ENCODE peak calls at places on chromosomes 2 and 18, in four cellular contexts. L is fibroblast of pulmonary artery, C is left ventricle myocardium inferior, G is right atrium auricular region. V is an unnamed sample.
A peak's percentile ranks its signal among the peaks of the same experiment; 100 is the strongest.

GRCh38 chr2:182088681-182089333 is 103.2 kb downstream of the PPP1R1C start:
- DNase-seq in C (no peak), G (no peak), L (no peak), V (no peak)

GRCh38 chr2:118202707-118203303 is 114.5 kb downstream of the INSIG2 start:
- DNase-seq in C (no peak), L (peak; percentile 59), G (no peak), V (no peak)

GRCh38 chr2:24559714-24560113 is 68.7 kb downstream of the NCOA1 start:
- DNase-seq in L (peak; percentile 40), G (no peak), C (no peak), V (no peak)

GRCh38 chr2:45046786-45047185 is 37.5 kb upstream of the SIX2 start:
- DNase-seq in G (no peak), C (no peak), L (peak; percentile 64), V (no peak)

GRCh38 chr2:86216577-86217555 is 17.6 kb downstream of the MRPL35 start:
- DNase-seq in L (peak; percentile 49), C (no peak), G (peak; percentile 52), V (no peak)

GRCh38 chr2:120779781-120780283 is 44.2 kb downstream of the GLI2 start:
- DNase-seq in C (no peak), L (peak; percentile 73), G (no peak), V (no peak)

GRCh38 chr2:18473241-18473841 is 87.1 kb downstream of the RDH14 start:
- DNase-seq in G (no peak), L (peak; percentile 66), C (peak; percentile 21), V (no peak)

GRCh38 chr2:224085811-224086210 is 46.7 kb upstream of the SERPINE2 start:
- DNase-seq in C (no peak), L (no peak), G (no peak), V (no peak)

GRCh38 chr2:203870481-203870880 is 2.9 kb downstream of the CTLA4 start:
- DNase-seq in G (no peak), C (no peak), L (no peak), V (no peak)

GRCh38 chr2:44928660-44929471 is 12.6 kb upstream of the SIX3 start:
- DNase-seq in L (no peak), C (no peak), G (no peak), V (peak; percentile 40)

GRCh38 chr2:168948621-168949212 is 47.6 kb downstream of the G6PC2 start:
- DNase-seq in G (no peak), C (no peak), L (peak; percentile 46), V (no peak)

GRCh38 chr18:45161850-45162249 is 453.4 kb upstream of the SLC14A2 start:
- DNase-seq in C (no peak), G (no peak), L (no peak), V (no peak)

GRCh38 chr2:241803387-241804325 is 5.3 kb upstream of the NEU4 start:
- DNase-seq in L (peak; percentile 49), C (peak; percentile 40), G (no peak), V (peak; percentile 80)

GRCh38 chr18:63253428-63254372 is 65.9 kb downstream of the BCL2 start:
- DNase-seq in L (peak; percentile 42), C (no peak), G (no peak), V (no peak)

GRCh38 chr18:34816183-34816582 is 106.1 kb downstream of the DTNA start:
- DNase-seq in C (no peak), L (no peak), G (no peak), V (no peak)

GRCh38 chr18:4751523-4751922 is 296.4 kb upstream of the DLGAP1 start:
- DNase-seq in G (no peak), L (no peak), C (no peak), V (no peak)

GRCh38 chr18:37284260-37284659 is 281.3 kb downstream of the CELF4 start:
- DNase-seq in G (no peak), C (no peak), L (no peak), V (no peak)

GRCh38 chr2:129285012-129285411 is 694.5 kb upstream of the RAB6C start:
- DNase-seq in L (no peak), G (no peak), C (no peak), V (no peak)

GRCh38 chr2:47504174-47504810 is 101.3 kb downstream of the MSH2 start:
- DNase-seq in L (no peak), C (no peak), G (no peak), V (no peak)

GRCh38 chr2:135969655-135970387 is 15.6 kb downstream of the DARS1 start:
- DNase-seq in L (no peak), C (no peak), G (no peak), V (no peak)

GRCh38 chr2:164920430-164920829 is 34.9 kb downstream of the SLC38A11 start:
- DNase-seq in L (peak; percentile 89), G (no peak), C (no peak), V (no peak)

GRCh38 chr2:120244656-120245519 is 7.8 kb upstream of the RALB start:
- DNase-seq in G (no peak), L (no peak), C (no peak), V (no peak)

GRCh38 chr2:97740590-97741182 is 27.3 kb downstream of the ZAP70 start:
- DNase-seq in L (peak; percentile 45), G (no peak), C (peak; percentile 29), V (peak; percentile 74)

GRCh38 chr18:48714873-48715272 is 176.0 kb downstream of the CTIF start:
- DNase-seq in C (no peak), L (no peak), G (no peak), V (no peak)

GRCh38 chr2:44950646-44951045 is 9.1 kb downstream of the SIX3 start:
- DNase-seq in C (no peak), L (no peak), G (no peak), V (no peak)

GRCh38 chr2:72148975-72149555 is 1.4 kb upstream of the CYP26B1 start:
- DNase-seq in L (peak; percentile 22), C (peak; percentile 43), G (peak; percentile 58), V (peak; percentile 63)

GRCh38 chr2:226683196-226683595 is 116.4 kb downstream of the IRS1 start:
- DNase-seq in G (no peak), C (no peak), L (no peak), V (no peak)

GRCh38 chr2:96233880-96234316 is 25.3 kb upstream of the STARD7 start:
- DNase-seq in L (no peak), C (no peak), G (no peak), V (peak; percentile 47)
- TF ChIP-seq CTCF in L (no peak), C (no peak), G (no peak), V (peak; percentile 47)

DNA sequence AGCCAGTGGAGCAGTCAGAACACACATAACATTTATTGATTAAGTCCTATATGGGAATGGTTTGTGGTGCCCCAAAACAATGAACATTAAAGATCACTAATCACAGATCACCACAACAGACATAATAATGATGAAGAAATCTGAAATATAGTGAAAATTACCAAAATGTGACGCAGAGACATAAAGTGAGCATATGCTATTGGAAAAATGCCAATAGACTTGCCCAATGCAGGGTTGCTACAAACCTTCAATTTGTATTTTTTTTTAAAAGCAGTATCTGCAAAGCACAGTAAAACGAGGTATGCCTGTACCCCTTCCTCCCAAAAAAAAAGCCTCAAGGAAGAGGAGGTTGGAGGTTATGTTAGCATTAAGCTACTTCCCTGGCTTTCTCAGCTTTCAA is 131.1 kb downstream of the RBMS1 start:
- DNase-seq in L (no peak), G (no peak), C (no peak), V (no peak)
- TF ChIP-seq CTCF in L (no peak), G (no peak), C (no peak), V (no peak)

GRCh38 chr2:239136203-239136602 is 264.6 kb downstream of the HDAC4 start:
- DNase-seq in G (no peak), L (no peak), C (no peak), V (no peak)
- TF ChIP-seq CTCF in G (no peak), L (no peak), C (no peak), V (no peak)

GRCh38 chr2:148622390-148622789 is 22.2 kb upstream of the EPC2 start:
- DNase-seq in L (no peak), G (no peak), C (peak; percentile 31), V (no peak)

GRCh38 chr2:148616696-148617095 is 27.9 kb upstream of the EPC2 start:
- DNase-seq in G (no peak), C (no peak), L (no peak), V (no peak)

GRCh38 chr2:148615446-148615845 is 29.1 kb upstream of the EPC2 start:
- DNase-seq in C (no peak), L (no peak), G (no peak), V (no peak)

GRCh38 chr2:148617219-148617618 is 27.3 kb upstream of the EPC2 start:
- DNase-seq in C (no peak), G (no peak), L (no peak), V (no peak)

GRCh38 chr2:148619560-148620190 is 24.9 kb upstream of the EPC2 start:
- DNase-seq in G (no peak), C (no peak), L (no peak), V (peak; percentile 16)
- TF ChIP-seq CTCF in G (no peak), C (no peak), L (no peak), V (no peak)

GRCh38 chr2:171272039-171272438 is 111.3 kb upstream of the TLK1 start:
- DNase-seq in C (no peak), L (peak; percentile 91), G (no peak), V (no peak)

GRCh38 chr2:171271380-171271779 is 110.7 kb upstream of the TLK1 start:
- DNase-seq in L (no peak), G (no peak), C (no peak), V (no peak)

GRCh38 chr2:171279983-171280790 is 119.5 kb upstream of the TLK1 start:
- DNase-seq in C (no peak), G (no peak), L (no peak), V (no peak)

DNA sequence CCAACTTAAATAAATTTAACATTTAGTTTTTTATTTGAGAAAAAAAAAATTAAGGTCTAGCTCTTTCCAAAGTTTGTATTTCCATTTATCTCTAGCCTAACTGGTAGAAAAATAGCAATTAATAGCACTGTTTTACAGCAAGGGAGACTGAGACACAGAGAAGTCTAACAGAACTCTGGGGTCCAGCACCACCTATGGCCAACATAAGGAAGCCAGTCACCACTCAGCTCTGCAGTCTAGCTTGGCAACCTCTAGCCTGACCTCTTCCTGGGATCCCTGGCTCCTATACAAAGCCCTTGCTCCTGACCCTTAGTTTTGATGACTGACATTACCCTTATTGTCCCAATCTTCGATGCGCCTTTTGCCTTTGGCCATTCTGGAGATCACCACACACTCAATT is 114.1 kb upstream of the TLK1 start:
- DNase-seq in G (no peak), C (no peak), L (no peak), V (no peak)
- TF ChIP-seq CTCF in G (no peak), C (no peak), L (no peak), V (no peak)

GRCh38 chr2:159266554-159266953 is 19.9 kb downstream of the WDSUB1 start:
- DNase-seq in C (no peak), G (no peak), L (no peak), V (no peak)

GRCh38 chr2:159262904-159263303 is 23.6 kb downstream of the WDSUB1 start:
- DNase-seq in G (no peak), L (no peak), C (no peak), V (no peak)

GRCh38 chr2:159267926-159268325 is 18.6 kb downstream of the WDSUB1 start:
- DNase-seq in C (no peak), L (no peak), G (no peak), V (no peak)

GRCh38 chr2:159265171-159265576 is 21.3 kb downstream of the WDSUB1 start:
- DNase-seq in L (peak; percentile 56), C (no peak), G (no peak), V (no peak)

DNA sequence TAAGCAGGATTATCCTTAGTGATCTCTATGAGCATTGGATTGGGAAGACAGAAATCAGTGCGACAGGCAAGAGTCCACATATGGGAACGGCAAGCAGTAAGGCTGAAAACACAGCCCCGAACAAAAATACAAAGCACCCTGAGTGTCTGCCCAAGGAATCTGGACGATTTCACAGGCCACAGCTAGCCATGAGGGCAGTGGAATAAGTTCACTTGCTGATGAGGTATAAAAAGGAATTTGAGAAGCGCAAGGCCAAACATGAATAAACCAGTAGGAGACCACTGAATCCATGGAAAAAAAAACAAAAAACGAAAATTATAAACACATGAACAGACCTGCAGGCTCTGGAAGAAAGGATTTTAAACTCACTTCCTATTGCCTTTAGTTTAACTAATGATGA is 24.3 kb downstream of the WDSUB1 start:
- DNase-seq in G (no peak), L (no peak), C (no peak), V (no peak)
- TF ChIP-seq CTCF in G (no peak), L (no peak), C (no peak), V (no peak)

V was measured in GM13977.